ENCODE peak calls at places on chromosomes 7 and 10, in four cellular contexts. Y, P, K and V are unnamed samples.

GRCh38 chr10:117911684-117912083 is 135.1 kb downstream of the RAB11FIP2 start:
- DNase-seq in K (no peak), P (no peak), Y (no peak), V (no peak)

GRCh38 chr7:139733751-139734150 is 44.0 kb downstream of the HIPK2 start:
- DNase-seq in P (no peak), K (no peak), Y (no peak), V (no peak)

GRCh38 chr7:54245046-54245445 is 297.1 kb upstream of the VSTM2A start:
- DNase-seq in P (no peak), Y (no peak), K (no peak), V (no peak)

GRCh38 chr7:90111-91063 is 102.0 kb upstream of the FAM20C start:
- DNase-seq in Y (no peak), K (no peak), P (no peak), V (no peak)

GRCh38 chr7:153385502-153385901 is 626.0 kb downstream of the ACTR3B start:
- DNase-seq in Y (no peak), P (no peak), K (no peak), V (no peak)

GRCh38 chr10:29455095-29455494 is 166.2 kb downstream of the LYZL1 start:
- DNase-seq in K (no peak), Y (no peak), P (no peak), V (no peak)

GRCh38 chr10:80177781-80178636 is 27.3 kb downstream of the ANXA11 start:
- DNase-seq in K (no peak), P (no peak), Y (no peak), V (no peak)

GRCh38 chr10:29465384-29465783 is 169.4 kb downstream of the SVIL start:
- DNase-seq in K (no peak), P (no peak), Y (no peak), V (no peak)

GRCh38 chr7:28643369-28644340 is 231.3 kb downstream of the CREB5 start:
- DNase-seq in K (no peak), P (no peak), Y (no peak), V (no peak)

GRCh38 chr10:104612577-104613205 is 28.4 kb upstream of the SORCS3 start:
- DNase-seq in Y (no peak), P (no peak), K (no peak), V (no peak)

GRCh38 chr7:33152087-33152486 is 22.7 kb downstream of the BBS9 start:
- DNase-seq in P (no peak), K (no peak), Y (peak; percentile 36), V (no peak)

GRCh38 chr7:151704969-151705743 is 171.8 kb downstream of the PRKAG2 start:
- DNase-seq in K (no peak), Y (peak; percentile 85), P (no peak), V (no peak)

GRCh38 chr10:63114031-63114814 is 18.9 kb upstream of the NRBF2 start:
- DNase-seq in P (no peak), K (no peak), Y (no peak), V (no peak)

GRCh38 chr7:90966346-90966745 is 297.9 kb upstream of the FZD1 start:
- DNase-seq in P (no peak), K (no peak), Y (no peak), V (no peak)

GRCh38 chr7:66330961-66331360 is 125.8 kb downstream of the TPST1 start:
- DNase-seq in Y (peak; percentile 39), P (no peak), K (no peak), V (no peak)

GRCh38 chr10:118108194-118109026 is 61.7 kb upstream of the RAB11FIP2 start:
- DNase-seq in Y (peak; percentile 44), P (no peak), K (no peak), V (no peak)

GRCh38 chr10:110501142-110501937 is 3.6 kb downstream of the DUSP5 start:
- DNase-seq in P (peak; percentile 82), Y (peak; percentile 45), K (peak; percentile 88), V (peak; percentile 88)

GRCh38 chr7:107946881-107947280 is 55.9 kb downstream of the DLD start:
- DNase-seq in Y (no peak), P (no peak), K (no peak), V (no peak)

GRCh38 chr10:112967200-112967599 is 17.2 kb downstream of the TCF7L2 start:
- DNase-seq in P (no peak), Y (no peak), K (no peak), V (no peak)

GRCh38 chr10:18566177-18566576 is 85.2 kb downstream of the NSUN6 start:
- DNase-seq in Y (no peak), P (no peak), K (no peak), V (no peak)

GRCh38 chr7:123148813-123149212 is 51.0 kb downstream of the SLC13A1 start:
- DNase-seq in Y (no peak), K (no peak), P (no peak), V (no peak)

GRCh38 chr7:20474244-20474643 is 141.2 kb upstream of the ABCB5 start:
- DNase-seq in P (no peak), K (no peak), Y (no peak), V (no peak)

GRCh38 chr7:144672869-144673268 is 163.0 kb downstream of the TPK1 start:
- DNase-seq in P (no peak), Y (no peak), K (no peak), V (no peak)

GRCh38 chr7:144671429-144671828 is 164.4 kb downstream of the TPK1 start:
- DNase-seq in K (no peak), Y (no peak), P (no peak), V (no peak)

GRCh38 chr7:144668503-144668902 is 167.3 kb downstream of the TPK1 start:
- DNase-seq in K (no peak), Y (no peak), P (no peak), V (no peak)

GRCh38 chr7:144674550-144674949 is 161.3 kb downstream of the TPK1 start:
- DNase-seq in Y (no peak), P (no peak), K (no peak), V (no peak)

DNA sequence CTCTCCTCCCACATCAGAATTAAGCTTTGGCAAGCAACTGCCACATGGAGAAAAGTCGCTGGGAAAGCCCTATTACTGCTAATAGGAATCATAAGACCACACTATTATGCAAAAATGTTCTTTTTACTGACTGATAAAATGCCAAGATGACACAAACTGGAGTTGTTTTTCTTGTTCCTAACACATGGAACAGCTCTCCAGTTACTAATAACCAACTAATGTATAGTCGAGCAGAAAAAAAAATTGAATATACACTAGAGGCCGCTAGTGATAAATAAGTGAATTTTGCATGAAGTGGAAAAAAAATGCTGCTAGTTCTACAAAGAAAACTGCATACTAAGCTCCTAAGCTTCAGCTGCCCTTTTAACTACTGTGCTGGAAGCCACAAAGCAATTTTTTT is 165.6 kb downstream of the TPK1 start:
- DNase-seq in Y (no peak), P (no peak), K (peak; percentile 4), V (no peak)
- TF ChIP-seq CTCF in Y (peak; percentile 50), P (no peak), K (peak; percentile 11), V (peak; percentile 13)

GRCh38 chr7:158847451-158847866 is 8.9 kb upstream of the DYNC2I1 start:
- DNase-seq in P (no peak), K (no peak), Y (no peak), V (no peak)
- TF ChIP-seq SIN3A in P (no peak), K (no peak), Y (no peak), V (no peak)

GRCh38 chr10:19826712-19827111 is 10.5 kb downstream of the PLXDC2 start:
- DNase-seq in Y (no peak), P (no peak), K (no peak), V (no peak)
- H3K4me1 ChIP-seq in Y (peaks cover 16% of the 10 kb centered on the region), P (no peaks in the 10 kb centered on the region), K (no peaks in the 10 kb centered on the region), V (no peaks in the 10 kb centered on the region)

GRCh38 chr7:47285860-47286491 is 295.9 kb downstream of the TNS3 start:
- DNase-seq in K (no peak), Y (peak; percentile 85), P (no peak), V (no peak)
- TF ChIP-seq CTCF in K (no peak), Y (peak; percentile 47), P (no peak), V (no peak)

DNA sequence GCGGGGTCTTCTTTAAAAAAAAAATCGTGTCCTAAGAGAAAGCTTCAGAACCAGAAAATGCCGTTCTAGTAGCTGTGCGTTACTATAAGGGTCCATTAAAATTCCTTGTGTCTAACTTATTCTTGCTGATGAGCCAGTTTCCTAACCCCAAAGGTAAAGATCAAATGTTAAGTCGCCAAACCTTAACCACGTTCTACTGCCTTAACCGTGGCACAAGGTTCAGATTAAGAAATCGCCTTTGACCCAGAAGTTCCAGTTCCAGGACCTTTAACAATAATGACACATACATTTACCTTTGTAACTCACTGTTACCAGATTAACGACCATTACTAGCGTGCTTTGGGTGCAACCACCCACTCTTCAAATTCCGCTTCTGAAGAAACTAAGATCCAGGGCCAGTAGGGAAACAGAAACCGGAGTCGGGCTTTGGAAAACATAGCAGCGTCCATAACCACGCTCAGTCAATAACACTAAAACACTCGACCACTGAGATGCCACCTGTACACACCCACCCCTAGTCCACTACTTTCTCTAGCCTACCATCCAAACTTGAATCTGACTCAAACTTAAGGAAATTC is 620 bp downstream of the BET1 start:
- DNase-seq in P (no peak), K (no peak), Y (no peak), V (no peak)
- TF ChIP-seq SIN3A in P (no peak), K (no peak), Y (no peak), V (no peak)

GRCh38 chr7:23012186-23012585 is 1.7 kb downstream of the HYCC1 start:
- DNase-seq in P (no peak), K (no peak), Y (no peak), V (no peak)
- H3K4me1 ChIP-seq in P (peaks cover 13% of the 10 kb centered on the region), K (peaks cover 19% of the 10 kb centered on the region), Y (peaks cover 5% of the 10 kb centered on the region), V (peaks cover 16% of the 10 kb centered on the region)

GRCh38 chr7:26201261-26202018 is at the start of gene CBX3:
- DNase-seq in K (peak; percentile 69), P (peak; percentile 73), Y (peak; percentile 98), V (no peak)

GRCh38 chr7:26200113-26200443 is 468 bp downstream of the HNRNPA2B1 start:
- DNase-seq in Y (peak; percentile 71), K (no peak), P (no peak), V (no peak)

GRCh38 chr7:26202019-26202985 is 757 bp downstream of the CBX3 start:
- DNase-seq in K (no peak), Y (peak; percentile 85), P (no peak), V (no peak)

GRCh38 chr7:26199301-26200112 is 1.0 kb downstream of the HNRNPA2B1 start:
- DNase-seq in K (no peak), Y (peak; percentile 61), P (no peak), V (no peak)

DNA sequence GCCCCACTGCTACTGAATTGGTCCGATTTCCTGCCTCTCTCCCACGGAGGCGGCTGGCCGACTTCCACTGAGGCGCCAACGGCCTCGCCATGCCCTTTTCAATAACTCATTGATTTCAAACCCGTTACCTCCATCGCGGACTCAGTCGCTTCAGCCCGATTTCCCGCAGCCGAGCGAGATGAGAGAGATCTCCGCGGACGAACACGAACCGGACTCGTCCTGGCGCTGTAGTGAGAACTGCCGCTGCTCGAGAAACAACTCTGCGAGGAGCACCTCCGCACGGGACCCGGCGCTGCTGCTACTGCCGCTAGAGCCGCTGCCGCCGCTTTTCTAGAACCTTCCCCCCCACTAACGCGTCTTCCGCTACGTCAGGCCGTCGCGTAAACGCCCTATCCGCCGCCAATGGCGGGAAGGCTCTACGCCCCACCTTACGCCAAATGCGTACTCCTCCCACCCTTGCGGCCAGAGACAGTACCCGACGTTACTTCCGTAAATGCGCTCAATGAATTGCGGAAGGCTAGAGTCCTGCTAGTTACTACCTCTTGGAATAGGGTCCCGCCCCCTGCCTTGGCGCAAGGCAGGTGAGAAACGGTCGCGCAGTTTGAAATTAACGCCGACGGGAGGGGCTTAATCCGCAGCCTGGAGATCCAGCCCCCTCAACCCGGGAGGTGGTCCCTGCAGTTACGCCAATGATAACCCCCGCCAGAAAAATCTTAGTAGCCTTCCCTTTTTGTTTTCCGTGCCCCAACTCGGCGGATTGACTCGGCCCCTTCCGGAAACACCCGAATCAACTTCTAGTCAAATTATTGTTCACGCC is at the start of gene HNRNPA2B1:
- DNase-seq in Y (peak; percentile 88), P (peak; percentile 98), K (peak; percentile 95), V (peak; percentile 99)
- TF ChIP-seq CTCF in Y (no peak), P (no peak), K (no peak), V (no peak)

GRCh38 chr7:15720849-15721471 is 34.5 kb upstream of the MEOX2 start:
- DNase-seq in P (no peak), K (peak; percentile 41), Y (peak; percentile 5), V (peak; percentile 2)
- TF ChIP-seq SIN3A in P (no peak), K (no peak), Y (no peak), V (no peak)